ENCODE peak calls at places on chromosomes 4 and X, in five cellular contexts. One of them, this sample, is unnamed.

GRCh38 chr4:8744083-8744805 is 127.4 kb downstream of the HMX1 start:
- DNase-seq in dorsolateral prefrontal cortex: peak
- DNase-seq in endothelial cell: no peak
- DNase-seq in cardiac fibroblast: no peak
- DNase-seq in fibroblast of pulmonary artery: no peak
- DNase-seq in this sample: no peak

GRCh38 chr4:159105761-159106243 is 2.9 kb downstream of the RAPGEF2 start:
- DNase-seq in dorsolateral prefrontal cortex: no peak
- DNase-seq in endothelial cell: no peak
- DNase-seq in cardiac fibroblast: peak
- DNase-seq in fibroblast of pulmonary artery: peak
- DNase-seq in this sample: peak

GRCh38 chrX:104335765-104336164 is 81.0 kb upstream of the ESX1 start:
- DNase-seq in dorsolateral prefrontal cortex: no peak
- DNase-seq in endothelial cell: no peak
- DNase-seq in cardiac fibroblast: peak
- DNase-seq in fibroblast of pulmonary artery: peak
- DNase-seq in this sample: no peak

GRCh38 chr4:1356181-1356998 is 9.4 kb downstream of the UVSSA start:
- DNase-seq in dorsolateral prefrontal cortex: peak
- DNase-seq in endothelial cell: peak
- DNase-seq in cardiac fibroblast: peak
- DNase-seq in fibroblast of pulmonary artery: peak
- DNase-seq in this sample: peak

GRCh38 chrX:133373366-133374079 is 41.8 kb downstream of the GPC4 start:
- DNase-seq in dorsolateral prefrontal cortex: no peak
- DNase-seq in endothelial cell: no peak
- DNase-seq in cardiac fibroblast: no peak
- DNase-seq in fibroblast of pulmonary artery: no peak
- DNase-seq in this sample: no peak

GRCh38 chrX:13254076-13254785 is 65.6 kb downstream of the ATXN3L start:
- DNase-seq in dorsolateral prefrontal cortex: no peak
- DNase-seq in endothelial cell: no peak
- DNase-seq in cardiac fibroblast: peak
- DNase-seq in fibroblast of pulmonary artery: peak
- DNase-seq in this sample: peak

GRCh38 chrX:146264763-146265375 is 447.2 kb downstream of the SLITRK2 start:
- DNase-seq in dorsolateral prefrontal cortex: no peak
- DNase-seq in endothelial cell: no peak
- DNase-seq in cardiac fibroblast: no peak
- DNase-seq in fibroblast of pulmonary artery: no peak
- DNase-seq in this sample: no peak

GRCh38 chrX:141701081-141701480 is 2.5 kb upstream of the SPANXD start:
- DNase-seq in dorsolateral prefrontal cortex: no peak
- DNase-seq in endothelial cell: no peak
- DNase-seq in cardiac fibroblast: peak
- DNase-seq in fibroblast of pulmonary artery: peak
- DNase-seq in this sample: no peak

GRCh38 chr4:40395908-40396806 is 61.0 kb downstream of the CHRNA9 start:
- DNase-seq in dorsolateral prefrontal cortex: no peak
- DNase-seq in endothelial cell: no peak
- DNase-seq in cardiac fibroblast: peak
- DNase-seq in fibroblast of pulmonary artery: peak
- DNase-seq in this sample: no peak

GRCh38 chrX:11059923-11060322 is 51.2 kb upstream of the HCCS start:
- DNase-seq in dorsolateral prefrontal cortex: no peak
- DNase-seq in endothelial cell: no peak
- DNase-seq in cardiac fibroblast: no peak
- DNase-seq in fibroblast of pulmonary artery: no peak
- DNase-seq in this sample: no peak

GRCh38 chrX:67604979-67605703 is 61.3 kb downstream of the AR start:
- DNase-seq in dorsolateral prefrontal cortex: no peak
- DNase-seq in endothelial cell: no peak
- DNase-seq in cardiac fibroblast: peak
- DNase-seq in fibroblast of pulmonary artery: peak
- DNase-seq in this sample: no peak

GRCh38 chr4:37780444-37781133 is 45.9 kb upstream of the PGM2 start:
- DNase-seq in dorsolateral prefrontal cortex: no peak
- DNase-seq in endothelial cell: no peak
- DNase-seq in cardiac fibroblast: peak
- DNase-seq in fibroblast of pulmonary artery: peak
- DNase-seq in this sample: peak

GRCh38 chr4:149887091-149887490 is 71.4 kb upstream of the IQCM start:
- DNase-seq in dorsolateral prefrontal cortex: no peak
- DNase-seq in endothelial cell: no peak
- DNase-seq in cardiac fibroblast: no peak
- DNase-seq in fibroblast of pulmonary artery: no peak
- DNase-seq in this sample: no peak

GRCh38 chr4:12244949-12245348 is 816.3 kb upstream of the HS3ST1 start:
- DNase-seq in dorsolateral prefrontal cortex: no peak
- DNase-seq in endothelial cell: no peak
- DNase-seq in cardiac fibroblast: no peak
- DNase-seq in fibroblast of pulmonary artery: no peak
- DNase-seq in this sample: no peak

GRCh38 chrX:111168314-111168713 is 72.3 kb downstream of the PAK3 start:
- DNase-seq in dorsolateral prefrontal cortex: no peak
- DNase-seq in endothelial cell: peak
- DNase-seq in cardiac fibroblast: peak
- DNase-seq in fibroblast of pulmonary artery: peak
- DNase-seq in this sample: peak

GRCh38 chr4:119471259-119471658 is 149.3 kb upstream of the FABP2 start:
- DNase-seq in dorsolateral prefrontal cortex: no peak
- DNase-seq in endothelial cell: no peak
- DNase-seq in cardiac fibroblast: no peak
- DNase-seq in fibroblast of pulmonary artery: no peak
- DNase-seq in this sample: no peak

GRCh38 chrX:70096052-70096451 is 33.8 kb downstream of the OTUD6A start:
- DNase-seq in dorsolateral prefrontal cortex: no peak
- DNase-seq in endothelial cell: peak
- DNase-seq in cardiac fibroblast: peak
- DNase-seq in fibroblast of pulmonary artery: peak
- DNase-seq in this sample: no peak

GRCh38 chrX:21911481-21911880 is 29.0 kb upstream of the SMS start:
- DNase-seq in dorsolateral prefrontal cortex: no peak
- DNase-seq in endothelial cell: no peak
- DNase-seq in cardiac fibroblast: no peak
- DNase-seq in fibroblast of pulmonary artery: no peak
- DNase-seq in this sample: no peak

GRCh38 chr4:97778174-97778573 is 365.1 kb downstream of the STPG2 start:
- DNase-seq in dorsolateral prefrontal cortex: no peak
- DNase-seq in endothelial cell: no peak
- DNase-seq in cardiac fibroblast: no peak
- DNase-seq in fibroblast of pulmonary artery: no peak
- DNase-seq in this sample: no peak

GRCh38 chr4:174055344-174055743 is 228.1 kb downstream of the FBXO8 start:
- DNase-seq in dorsolateral prefrontal cortex: no peak
- DNase-seq in endothelial cell: no peak
- DNase-seq in cardiac fibroblast: no peak
- DNase-seq in fibroblast of pulmonary artery: no peak
- DNase-seq in this sample: no peak

GRCh38 chrX:36986231-36986630 is 21.9 kb upstream of the FAM47C start:
- DNase-seq in dorsolateral prefrontal cortex: no peak
- DNase-seq in endothelial cell: no peak
- DNase-seq in cardiac fibroblast: no peak
- DNase-seq in fibroblast of pulmonary artery: no peak
- DNase-seq in this sample: no peak

GRCh38 chr4:171718069-171718468 is 95.1 kb upstream of the GALNTL6 start:
- DNase-seq in dorsolateral prefrontal cortex: no peak
- DNase-seq in endothelial cell: no peak
- DNase-seq in cardiac fibroblast: no peak
- DNase-seq in fibroblast of pulmonary artery: no peak
- DNase-seq in this sample: no peak

GRCh38 chrX:8044861-8045434 is 117.7 kb upstream of the PNPLA4 start:
- DNase-seq in dorsolateral prefrontal cortex: no peak
- DNase-seq in endothelial cell: no peak
- DNase-seq in cardiac fibroblast: no peak
- DNase-seq in fibroblast of pulmonary artery: peak
- DNase-seq in this sample: no peak

GRCh38 chr4:56876264-56876663 is 31.4 kb upstream of the REST start:
- DNase-seq in dorsolateral prefrontal cortex: no peak
- DNase-seq in endothelial cell: no peak
- DNase-seq in cardiac fibroblast: no peak
- DNase-seq in fibroblast of pulmonary artery: no peak
- DNase-seq in this sample: no peak

GRCh38 chrX:24306430-24306829 is 7.4 kb downstream of the SUPT20HL2 start:
- DNase-seq in dorsolateral prefrontal cortex: no peak
- DNase-seq in endothelial cell: no peak
- DNase-seq in cardiac fibroblast: no peak
- DNase-seq in fibroblast of pulmonary artery: peak
- DNase-seq in this sample: no peak

GRCh38 chrX:131745942-131746489 is 202.1 kb downstream of the OR13H1 start:
- DNase-seq in dorsolateral prefrontal cortex: no peak
- DNase-seq in endothelial cell: no peak
- DNase-seq in cardiac fibroblast: no peak
- DNase-seq in fibroblast of pulmonary artery: no peak
- DNase-seq in this sample: no peak

GRCh38 chr4:38424171-38424871 is 239.7 kb upstream of the KLF3 start:
- DNase-seq in dorsolateral prefrontal cortex: no peak
- DNase-seq in endothelial cell: peak
- DNase-seq in cardiac fibroblast: no peak
- DNase-seq in fibroblast of pulmonary artery: no peak
- DNase-seq in this sample: no peak

GRCh38 chr4:105679186-105679585 is 29.3 kb downstream of the INTS12 start:
- DNase-seq in dorsolateral prefrontal cortex: no peak
- DNase-seq in endothelial cell: no peak
- DNase-seq in cardiac fibroblast: peak
- DNase-seq in fibroblast of pulmonary artery: no peak
- DNase-seq in this sample: no peak

GRCh38 chrX:113947548-113947947 is 636.3 kb upstream of the HTR2C start:
- DNase-seq in dorsolateral prefrontal cortex: no peak
- DNase-seq in endothelial cell: no peak
- DNase-seq in cardiac fibroblast: no peak
- DNase-seq in fibroblast of pulmonary artery: no peak
- DNase-seq in this sample: no peak

GRCh38 chr4:159171287-159171686 is 68.4 kb downstream of the RAPGEF2 start:
- DNase-seq in dorsolateral prefrontal cortex: no peak
- DNase-seq in endothelial cell: no peak
- DNase-seq in cardiac fibroblast: no peak
- DNase-seq in fibroblast of pulmonary artery: no peak
- DNase-seq in this sample: peak

GRCh38 chrX:2584216-2584615 is 83.4 kb upstream of the DHRSX start:
- DNase-seq in dorsolateral prefrontal cortex: no peak
- DNase-seq in endothelial cell: peak
- DNase-seq in cardiac fibroblast: no peak
- DNase-seq in fibroblast of pulmonary artery: no peak
- DNase-seq in this sample: no peak

GRCh38 chrX:53128097-53128749 is 34.3 kb downstream of the KANTR start:
- DNase-seq in dorsolateral prefrontal cortex: no peak
- DNase-seq in endothelial cell: no peak
- DNase-seq in cardiac fibroblast: peak
- DNase-seq in fibroblast of pulmonary artery: no peak
- DNase-seq in this sample: no peak

GRCh38 chr4:87117051-87117729 is 103.2 kb downstream of the KLHL8 start:
- DNase-seq in dorsolateral prefrontal cortex: no peak
- DNase-seq in endothelial cell: no peak
- DNase-seq in cardiac fibroblast: no peak
- DNase-seq in fibroblast of pulmonary artery: no peak
- DNase-seq in this sample: no peak

DNA sequence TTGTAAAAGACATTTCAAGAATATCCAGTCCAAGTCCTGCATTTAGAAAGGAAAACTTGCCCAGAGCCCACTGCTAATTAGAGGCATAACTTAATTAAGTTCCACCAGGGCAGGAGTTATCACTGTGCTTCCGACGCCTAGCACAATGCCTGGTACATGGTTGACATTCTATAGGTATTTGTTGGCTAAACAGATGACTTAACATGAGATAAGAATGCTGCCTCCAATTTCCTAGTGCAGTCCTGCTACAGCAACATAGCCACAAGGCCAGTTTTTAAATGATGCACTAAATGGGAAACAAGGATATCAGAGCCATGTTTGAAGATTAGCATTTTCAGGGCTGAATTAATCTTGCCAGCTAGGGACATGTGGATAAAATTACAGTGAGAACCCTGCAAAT is 164.1 kb downstream of the RASL11B start:
- DNase-seq in dorsolateral prefrontal cortex: no peak
- DNase-seq in endothelial cell: no peak
- DNase-seq in cardiac fibroblast: no peak
- DNase-seq in fibroblast of pulmonary artery: no peak
- DNase-seq in this sample: no peak
- TF ChIP-seq CTCF in dorsolateral prefrontal cortex: no peak
- TF ChIP-seq CTCF in endothelial cell: no peak
- TF ChIP-seq CTCF in cardiac fibroblast: no peak
- TF ChIP-seq CTCF in fibroblast of pulmonary artery: no peak
- TF ChIP-seq CTCF in this sample: no peak

DNA sequence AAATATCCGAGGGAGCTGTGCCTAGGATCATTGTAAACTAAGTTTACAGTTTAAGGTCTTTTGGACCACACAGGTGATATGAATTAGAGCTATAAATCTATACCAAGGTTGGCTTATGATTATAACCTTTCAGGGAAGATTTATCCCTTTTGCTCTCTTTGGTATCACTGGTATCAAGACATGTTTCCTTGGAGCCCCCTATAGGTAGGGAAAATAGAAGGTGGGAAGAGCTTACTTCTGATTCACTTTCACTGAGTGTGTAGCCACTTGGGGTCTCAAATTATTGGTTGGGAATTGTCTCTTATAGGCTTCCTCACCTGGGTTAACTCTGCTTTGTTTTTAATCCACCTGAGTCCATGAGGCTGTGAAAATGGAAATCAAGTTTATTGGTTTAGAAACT is 262.1 kb upstream of the NR3C2 start:
- DNase-seq in dorsolateral prefrontal cortex: no peak
- DNase-seq in endothelial cell: no peak
- DNase-seq in cardiac fibroblast: peak
- DNase-seq in fibroblast of pulmonary artery: no peak
- DNase-seq in this sample: no peak
- TF ChIP-seq CTCF in dorsolateral prefrontal cortex: no peak
- TF ChIP-seq CTCF in endothelial cell: no peak
- TF ChIP-seq CTCF in cardiac fibroblast: peak
- TF ChIP-seq CTCF in fibroblast of pulmonary artery: no peak
- TF ChIP-seq CTCF in this sample: no peak

DNA sequence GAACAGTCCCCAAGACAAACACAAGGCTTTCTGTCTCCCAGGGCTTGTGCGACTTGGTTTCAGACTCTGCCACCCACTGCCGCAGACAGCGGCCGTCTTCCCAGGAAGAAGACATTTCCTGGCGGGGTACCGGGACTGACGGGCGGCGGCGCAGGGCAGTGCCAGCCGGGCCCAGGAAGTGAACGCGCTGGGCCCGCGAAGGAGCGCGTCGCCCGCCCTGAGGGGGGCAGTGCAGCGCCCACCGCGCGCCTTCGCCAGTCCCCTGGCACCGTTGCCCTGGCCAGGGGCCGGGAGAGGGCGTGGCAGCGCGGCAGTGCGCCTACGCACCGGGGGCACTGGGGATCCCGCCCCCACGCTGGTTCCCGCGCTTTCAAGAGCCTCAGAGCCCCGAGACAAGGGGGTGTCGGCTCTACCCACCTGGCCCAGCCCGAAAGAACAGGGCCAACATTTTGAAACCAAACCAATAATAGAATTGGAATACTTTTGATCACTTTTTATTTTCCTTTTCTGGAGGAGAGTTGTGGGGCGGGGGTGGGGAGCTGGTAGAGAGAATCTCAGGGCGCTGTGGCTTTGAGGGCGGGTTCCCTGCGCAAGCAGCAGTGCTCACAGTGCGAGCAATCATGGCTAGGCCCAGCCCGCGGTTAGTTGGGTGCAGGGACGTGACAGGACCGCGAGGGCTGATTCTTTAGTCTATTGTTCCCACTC is 23.6 kb upstream of the APLN start:
- DNase-seq in dorsolateral prefrontal cortex: no peak
- DNase-seq in endothelial cell: no peak
- DNase-seq in cardiac fibroblast: no peak
- DNase-seq in fibroblast of pulmonary artery: no peak
- DNase-seq in this sample: peak
- TF ChIP-seq CTCF in dorsolateral prefrontal cortex: peak
- TF ChIP-seq CTCF in endothelial cell: no peak
- TF ChIP-seq CTCF in cardiac fibroblast: no peak
- TF ChIP-seq CTCF in fibroblast of pulmonary artery: no peak
- TF ChIP-seq CTCF in this sample: peak

GRCh38 chr4:163331629-163332360 is 601 bp downstream of the NPY1R start:
- DNase-seq in dorsolateral prefrontal cortex: no peak
- DNase-seq in endothelial cell: peak
- DNase-seq in cardiac fibroblast: peak
- DNase-seq in fibroblast of pulmonary artery: peak
- DNase-seq in this sample: no peak
- TF ChIP-seq CTCF in dorsolateral prefrontal cortex: no peak
- TF ChIP-seq CTCF in endothelial cell: no peak
- TF ChIP-seq CTCF in cardiac fibroblast: no peak
- TF ChIP-seq CTCF in fibroblast of pulmonary artery: peak
- TF ChIP-seq CTCF in this sample: no peak

This sample was measured in activated CD8-positive, alpha-beta T cell treated with anti-CD3 and anti-CD28 coated beads for 36 hours.